ENCODE peak calls at places on chromosomes 5 and 9, in four cellular contexts. R, W, U and D are unnamed samples.

GRCh38 chr9:113155911-113156559 is 5.2 kb downstream of the SLC31A2 start:
- DNase-seq in R (peak), W (no peak), U (no peak), D (no peak)

GRCh38 chr5:134019636-134020035 is 14.9 kb upstream of the VDAC1 start:
- DNase-seq in R (no peak), W (no peak), U (no peak), D (no peak)

GRCh38 chr5:126139086-126139485 is 284.1 kb upstream of the GRAMD2B start:
- DNase-seq in R (no peak), W (no peak), U (no peak), D (no peak)

GRCh38 chr9:33466565-33467495 is 6.9 kb downstream of the NOL6 start:
- DNase-seq in R (peak), W (peak), U (peak), D (peak)

GRCh38 chr9:126611592-126612328 is 2.0 kb upstream of the LMX1B start:
- DNase-seq in R (peak), W (peak), U (peak), D (peak)

GRCh38 chr5:78509884-78510769 is 138.4 kb downstream of the LHFPL2 start:
- DNase-seq in R (peak), W (peak), U (peak), D (peak)

GRCh38 chr9:93463638-93464248 is 10.4 kb upstream of the FAM120AOS start:
- DNase-seq in R (no peak), W (no peak), U (no peak), D (no peak)

GRCh38 chr5:172918421-172919371 is 40.5 kb upstream of the RPL26L1 start:
- DNase-seq in R (no peak), W (no peak), U (no peak), D (no peak)

GRCh38 chr9:109966643-109967368 is 186.8 kb downstream of the PALM2AKAP2 start:
- DNase-seq in R (no peak), W (no peak), U (no peak), D (no peak)

GRCh38 chr9:75001719-75002421 is 26.2 kb downstream of the CARNMT1 start:
- DNase-seq in R (no peak), W (no peak), U (no peak), D (peak)

GRCh38 chr5:55816342-55816741 is 34.8 kb upstream of the IL31RA start:
- DNase-seq in R (no peak), W (no peak), U (no peak), D (no peak)

GRCh38 chr9:121483049-121483448 is 16.6 kb downstream of the GGTA1 start:
- DNase-seq in R (no peak), W (no peak), U (no peak), D (peak)